ENCODE peak calls at places on chromosomes 16 and 17, in five cellular contexts. D is cardiac muscle cell, R is mammary epithelial cell, F is ovary, U is body of pancreas. J is an unnamed sample.
A peak's percentile ranks its signal among the peaks of the same experiment; 100 is the strongest.

GRCh38 chr16:59249049-59249448 is 514.9 kb upstream of the GOT2 start:
- DNase-seq in D (no peak), R (no peak), F (no peak), U (no peak), J (no peak)

GRCh38 chr16:89314357-89314756 is 96.9 kb downstream of the ZNF778 start:
- DNase-seq in D (no peak), R (no peak), F (no peak), U (no peak), J (no peak)

GRCh38 chr16:57045694-57046381 is 46.5 kb upstream of the CPNE2 start:
- DNase-seq in D (peak; percentile 75), R (no peak), F (peak; percentile 81), U (peak; percentile 63), J (peak; percentile 74)

GRCh38 chr17:29158096-29158495 is 22.1 kb downstream of the MYO18A start:
- DNase-seq in D (peak; percentile 33), R (no peak), F (no peak), U (peak; percentile 21), J (no peak)

GRCh38 chr17:44970136-44970737 is 2.1 kb upstream of the C1QL1 start:
- DNase-seq in D (peak; percentile 44), R (no peak), F (peak; percentile 74), U (no peak), J (no peak)

GRCh38 chr17:17359271-17359670 is 56.1 kb downstream of the NT5M start:
- DNase-seq in D (no peak), R (no peak), F (no peak), U (no peak), J (no peak)

GRCh38 chr16:12439443-12440232 is 364.0 kb downstream of the CPPED1 start:
- DNase-seq in D (no peak), R (no peak), F (no peak), U (no peak), J (no peak)

GRCh38 chr16:66335704-66336329 is 30.7 kb upstream of the CDH5 start:
- DNase-seq in D (peak; percentile 86), R (no peak), F (peak; percentile 67), U (no peak), J (peak; percentile 85)

GRCh38 chr17:28407130-28407973 is 1.3 kb upstream of the SLC46A1 start:
- DNase-seq in D (no peak), R (peak; percentile 97), F (peak; percentile 16), U (no peak), J (no peak)

GRCh38 chr16:85090166-85090565 is 22.1 kb downstream of the CIBAR2 start:
- DNase-seq in D (peak; percentile 62), R (peak; percentile 26), F (no peak), U (no peak), J (peak; percentile 60)

GRCh38 chr17:34361478-34362061 is 1.5 kb downstream of the CCL1 start:
- DNase-seq in D (peak; percentile 95), R (peak; percentile 57), F (peak; percentile 81), U (peak; percentile 94), J (peak; percentile 84)

GRCh38 chr16:57999366-57999970 is 1.0 kb downstream of the ZNF319 start:
- DNase-seq in D (no peak), R (peak; percentile 56), F (no peak), U (no peak), J (peak; percentile 29)

GRCh38 chr17:56781944-56782737 is 51.6 kb downstream of the C17orf67 start:
- DNase-seq in D (no peak), R (no peak), F (no peak), U (no peak), J (no peak)
- H3K36me3 ChIP-seq in D (no peaks in the 10 kb centered on the region), R (no peaks in the 10 kb centered on the region), F (no peaks in the 10 kb centered on the region), U (no peaks in the 10 kb centered on the region), J (no peaks in the 10 kb centered on the region)

DNA sequence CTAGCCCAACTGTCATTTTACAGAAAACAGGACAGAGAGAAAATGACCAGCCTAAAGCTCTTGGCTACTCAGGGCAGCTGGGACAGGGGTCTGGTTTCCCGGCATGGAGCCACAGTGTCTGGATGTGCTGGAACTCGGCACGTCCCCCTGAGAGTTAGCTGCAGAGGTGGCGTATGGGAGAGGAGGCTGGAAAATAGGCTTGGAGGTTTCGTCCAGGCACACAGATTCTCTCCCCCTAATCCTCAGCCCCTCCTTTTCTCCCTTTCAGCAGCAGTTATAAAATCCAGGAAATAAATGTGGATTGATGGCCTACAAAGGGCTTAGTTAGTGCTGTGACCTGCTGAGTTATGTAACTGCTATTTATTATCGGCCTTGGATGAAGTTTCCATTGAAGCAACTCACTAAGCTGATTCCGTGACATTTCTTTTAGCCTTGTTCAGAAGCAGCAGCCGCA is 89.5 kb upstream of the TOB1 start:
- DNase-seq in D (no peak), R (no peak), F (no peak), U (no peak), J (no peak)
- H3K4me1 ChIP-seq in D (peaks cover 23% of the 10 kb centered on the region), R (peaks cover 52% of the 10 kb centered on the region), F (peaks cover 20% of the 10 kb centered on the region), U (peaks cover 36% of the 10 kb centered on the region), J (peaks cover 18% of the 10 kb centered on the region)

GRCh38 chr17:75587718-75588545 is at the start of gene MYO15B:
- DNase-seq in D (peak; percentile 62), R (no peak), F (peak; percentile 85), U (peak; percentile 49), J (no peak)
- H3K27ac ChIP-seq in D (no peak within 1 kb of the TSS), R (no peak within 1 kb of the TSS), F (peak within 1 kb of the TSS; percentile 93), U (peak within 1 kb of the TSS; percentile 92), J (no peak within 1 kb of the TSS)

GRCh38 chr16:50269769-50270509 is 3.6 kb downstream of the ADCY7 start:
- DNase-seq in D (no peak), R (no peak), F (peak; percentile 23), U (no peak), J (no peak)
- H3K36me3 ChIP-seq in D (no peaks in the 10 kb centered on the region), R (no peaks in the 10 kb centered on the region), F (no peaks in the 10 kb centered on the region), U (no peaks in the 10 kb centered on the region), J (no peaks in the 10 kb centered on the region)

GRCh38 chr17:82531431-82531881 is 11.9 kb downstream of the FOXK2 start:
- DNase-seq in D (peak; percentile 35), R (peak; percentile 61), F (no peak), U (no peak), J (peak; percentile 73)

GRCh38 chr17:82536220-82537201 is 17.0 kb downstream of the FOXK2 start:
- DNase-seq in D (peak; percentile 83), R (peak; percentile 87), F (peak; percentile 80), U (no peak), J (peak; percentile 82)

GRCh38 chr17:82528484-82529265 is 9.1 kb downstream of the FOXK2 start:
- DNase-seq in D (peak; percentile 12), R (peak; percentile 87), F (no peak), U (peak; percentile 67), J (peak; percentile 32)

GRCh38 chr17:82529914-82530300 is 10.4 kb downstream of the FOXK2 start:
- DNase-seq in D (no peak), R (no peak), F (no peak), U (no peak), J (no peak)

GRCh38 chr17:82534401-82534812 is 14.9 kb downstream of the FOXK2 start:
- DNase-seq in D (no peak), R (peak; percentile 43), F (no peak), U (no peak), J (no peak)
- H3K4me1 ChIP-seq in D (peaks cover 48% of the 10 kb centered on the region), R (peaks cover 61% of the 10 kb centered on the region), F (peaks cover 30% of the 10 kb centered on the region), U (peaks cover 56% of the 10 kb centered on the region), J (peaks cover 17% of the 10 kb centered on the region)

DNA sequence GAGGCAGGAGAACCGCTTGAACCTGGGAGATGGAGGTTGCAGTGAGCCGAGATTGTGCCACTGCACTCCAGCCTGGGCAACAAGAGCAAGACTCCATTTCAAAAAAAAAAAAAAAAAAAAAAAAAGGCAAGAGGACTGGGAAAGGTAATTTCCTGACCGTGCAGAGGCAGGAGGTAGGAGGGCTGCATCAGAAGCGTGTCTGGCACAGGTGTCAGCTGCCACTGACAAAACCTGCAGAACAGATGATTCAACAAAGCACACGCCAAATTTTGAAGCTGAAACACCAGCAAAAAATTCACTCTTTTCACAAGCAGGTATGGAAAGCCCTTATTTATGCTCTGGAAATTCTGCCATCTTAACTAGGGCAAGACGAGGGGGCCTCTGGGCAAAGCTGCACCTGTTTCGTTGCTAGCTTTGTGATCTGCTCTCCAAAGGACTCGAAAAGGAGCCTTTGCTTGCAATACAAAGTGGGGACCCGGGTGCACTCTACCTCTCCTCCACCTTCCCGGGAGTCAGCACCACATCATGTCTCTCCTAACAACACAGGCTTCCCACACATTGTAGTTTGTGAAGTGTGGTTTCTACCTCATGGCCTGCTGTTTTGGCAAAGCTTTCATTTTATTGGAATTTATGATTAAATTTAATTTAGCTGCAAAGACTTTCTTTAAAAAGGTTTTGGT is 33.7 kb downstream of the USP22 start:
- DNase-seq in D (no peak), R (no peak), F (no peak), U (no peak), J (no peak)
- H3K27ac ChIP-seq in D (no peak overlapping the region), R (no peak overlapping the region), F (no peak overlapping the region), U (no peak overlapping the region), J (no peak overlapping the region)

DNA sequence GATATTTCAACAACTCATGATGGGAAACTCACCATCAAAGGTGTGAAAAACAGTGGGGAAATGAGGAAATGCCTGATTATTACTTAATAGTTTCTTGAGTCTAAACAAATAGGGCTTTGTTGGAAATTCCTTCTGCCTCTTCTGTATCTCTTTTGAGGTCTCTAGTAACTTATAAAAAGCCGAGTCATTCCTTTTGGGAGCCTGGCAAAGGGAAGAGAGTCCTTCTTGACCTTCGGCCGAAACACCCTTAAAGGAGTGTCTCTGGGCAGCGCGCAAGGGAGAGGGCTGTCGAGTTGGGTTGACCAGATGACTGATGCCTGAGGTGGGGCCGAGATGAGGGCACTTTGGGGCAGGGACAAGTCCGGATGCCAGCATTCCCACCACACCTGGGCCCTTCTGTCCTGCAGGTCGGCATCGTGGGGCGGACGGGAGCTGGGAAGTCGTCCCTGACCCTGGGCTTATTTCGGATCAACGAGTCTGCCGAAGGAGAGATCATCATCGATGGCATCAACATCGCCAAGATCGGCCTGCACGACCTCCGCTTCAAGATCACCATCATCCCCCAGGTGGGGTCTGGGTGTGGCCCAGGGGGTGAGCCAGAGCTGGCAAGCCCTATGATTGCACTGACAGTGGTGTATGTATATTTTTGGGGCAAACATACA is 89.2 kb downstream of the ABCC6 start:
- DNase-seq in D (peak; percentile 31), R (no peak), F (no peak), U (no peak), J (no peak)
- H3K36me3 ChIP-seq in D (peaks cover 14% of the 10 kb centered on the region), R (peaks cover 23% of the 10 kb centered on the region), F (no peaks in the 10 kb centered on the region), U (no peaks in the 10 kb centered on the region), J (peaks cover 40% of the 10 kb centered on the region)

DNA sequence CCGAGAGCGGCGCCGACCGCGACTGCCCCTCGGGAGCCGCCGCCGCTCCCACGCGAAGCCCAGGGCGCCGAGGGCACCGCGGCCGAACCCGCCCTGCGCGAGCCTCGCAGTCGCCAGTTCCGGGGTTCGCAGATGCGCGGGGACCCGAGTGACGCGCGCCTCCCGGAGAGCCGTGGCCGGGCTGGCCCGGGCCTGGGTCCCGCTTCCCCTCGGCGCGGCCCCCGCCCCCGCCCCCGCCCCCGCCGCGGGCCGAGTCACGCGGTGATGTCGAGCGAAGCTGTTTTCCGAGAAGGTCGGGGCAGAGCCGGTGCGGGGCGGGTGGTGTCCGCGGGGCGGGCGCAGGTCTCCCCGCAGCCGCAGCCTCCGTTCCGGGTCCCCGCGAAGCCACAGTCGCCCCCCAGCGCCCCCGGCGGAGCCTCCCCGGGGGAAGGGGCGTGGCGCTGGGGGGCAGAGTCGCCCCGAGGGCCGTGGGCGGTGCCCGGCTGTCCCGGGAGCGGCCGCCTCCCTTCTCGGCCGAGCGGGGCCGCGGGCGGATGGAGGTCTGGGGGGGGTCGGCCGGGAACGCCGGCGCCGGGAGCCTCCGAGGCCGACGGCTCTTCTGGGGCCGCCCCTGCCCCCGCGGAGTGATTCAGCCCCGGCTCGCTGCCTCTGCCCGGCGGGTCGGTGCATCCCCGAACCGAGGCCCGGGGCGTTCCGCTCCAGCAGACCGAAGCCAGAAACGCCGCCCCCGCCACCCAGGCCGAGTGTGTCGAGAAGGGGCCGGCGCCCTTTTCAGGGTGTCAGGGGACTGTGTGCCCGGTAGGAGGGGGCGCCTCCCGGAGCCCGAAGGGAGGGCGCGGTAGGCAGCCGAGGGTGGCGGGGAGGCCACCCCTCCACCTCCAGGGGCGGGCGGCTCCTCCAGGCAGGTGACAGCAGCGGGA is 1.5 kb downstream of the METRNL start:
- DNase-seq in D (peak; percentile 49), R (no peak), F (peak; percentile 72), U (no peak), J (peak; percentile 47)
- H3K4me1 ChIP-seq in D (peaks cover 5% of the 10 kb centered on the region), R (peaks cover 20% of the 10 kb centered on the region), F (peaks cover 12% of the 10 kb centered on the region), U (peaks cover 46% of the 10 kb centered on the region), J (peaks cover 24% of the 10 kb centered on the region)

J was measured in fibroblast of lung.